ENCODE peak calls at places on chromosomes 3 and 15, in eight cellular contexts. D, K, J, N, W, O, F and X are unnamed samples.

GRCh38 chr3:176623751-176624150 is 573.5 kb downstream of the TBL1XR1 start:
- DNase-seq in D (no peak), K (no peak), J (no peak), N (no peak), W (no peak), O (no peak), F (no peak), X (no peak)

GRCh38 chr3:182618085-182618732 is 175.1 kb upstream of the ATP11B start:
- DNase-seq in D (no peak), K (no peak), J (peak), N (no peak), W (no peak), O (peak), F (no peak), X (peak)

GRCh38 chr15:39582286-39582976 is 1.6 kb downstream of the THBS1 start:
- DNase-seq in D (no peak), K (peak), J (no peak), N (peak), W (no peak), O (no peak), F (peak), X (peak)

GRCh38 chr3:54931182-54931581 is 3.3 kb upstream of the LRTM1 start:
- DNase-seq in D (no peak), K (no peak), J (no peak), N (no peak), W (no peak), O (no peak), F (no peak), X (no peak)

GRCh38 chr3:111035316-111035715 is 36.3 kb upstream of the NECTIN3 start:
- DNase-seq in D (no peak), K (no peak), J (no peak), N (no peak), W (no peak), O (no peak), F (no peak), X (no peak)

GRCh38 chr15:94174399-94174802 is 57.0 kb upstream of the MCTP2 start:
- DNase-seq in D (no peak), K (peak), J (no peak), N (no peak), W (peak), O (no peak), F (no peak), X (peak)

GRCh38 chr15:95563634-95564033 is 766.9 kb upstream of the NR2F2 start:
- DNase-seq in D (no peak), K (no peak), J (peak), N (no peak), W (no peak), O (no peak), F (no peak), X (no peak)

GRCh38 chr3:133942761-133943535 is 47.3 kb upstream of the RAB6B start:
- DNase-seq in D (no peak), K (no peak), J (no peak), N (peak), W (no peak), O (no peak), F (no peak), X (no peak)

GRCh38 chr3:100023595-100023994 is 90.7 kb downstream of the FILIP1L start:
- DNase-seq in D (no peak), K (no peak), J (no peak), N (no peak), W (no peak), O (no peak), F (no peak), X (no peak)

GRCh38 chr3:128991355-128991895 is 2.5 kb downstream of the CFAP92 start:
- DNase-seq in D (peak), K (no peak), J (no peak), N (no peak), W (peak), O (no peak), F (no peak), X (no peak)

GRCh38 chr3:24683511-24684384 is 189.1 kb upstream of the THRB start:
- DNase-seq in D (no peak), K (peak), J (peak), N (no peak), W (peak), O (peak), F (peak), X (peak)

GRCh38 chr3:174233511-174233910 is 625.6 kb upstream of the NAALADL2 start:
- DNase-seq in D (no peak), K (no peak), J (no peak), N (no peak), W (no peak), O (no peak), F (no peak), X (no peak)

GRCh38 chr15:19973718-19974117 is 567.9 kb downstream of the GOLGA6L6 start:
- DNase-seq in D (no peak), K (no peak), J (no peak), N (no peak), W (peak), O (no peak), F (no peak), X (no peak)

GRCh38 chr3:154954750-154955149 is 125.4 kb upstream of the MME start:
- DNase-seq in D (no peak), K (peak), J (no peak), N (no peak), W (no peak), O (peak), F (peak), X (peak)

GRCh38 chr3:71926242-71926560 is 141.3 kb upstream of the PROK2 start:
- DNase-seq in D (no peak), K (peak), J (no peak), N (peak), W (no peak), O (peak), F (no peak), X (peak)

GRCh38 chr15:67149859-67150824 is 84.7 kb downstream of the SMAD3 start:
- DNase-seq in D (no peak), K (peak), J (peak), N (peak), W (peak), O (peak), F (peak), X (peak)

GRCh38 chr15:52491460-52491859 is 37.2 kb downstream of the MYO5A start:
- DNase-seq in D (no peak), K (no peak), J (no peak), N (no peak), W (no peak), O (no peak), F (no peak), X (peak)

GRCh38 chr15:36501063-36501678 is 78.3 kb upstream of the CDIN1 start:
- DNase-seq in D (no peak), K (peak), J (no peak), N (peak), W (peak), O (peak), F (peak), X (peak)

GRCh38 chr3:68880632-68881031 is 51.7 kb downstream of the TAFA4 start:
- DNase-seq in D (no peak), K (no peak), J (no peak), N (peak), W (no peak), O (no peak), F (no peak), X (no peak)

GRCh38 chr3:194189243-194189791 is 53.4 kb downstream of the HES1 start:
- DNase-seq in D (no peak), K (no peak), J (no peak), N (no peak), W (no peak), O (no peak), F (no peak), X (peak)

GRCh38 chr15:28098766-28099554 is at the start of gene OCA2:
- DNase-seq in D (peak), K (peak), J (no peak), N (peak), W (peak), O (peak), F (peak), X (peak)

GRCh38 chr3:27253831-27254230 is 115.4 kb downstream of the NEK10 start:
- DNase-seq in D (peak), K (peak), J (peak), N (peak), W (peak), O (peak), F (peak), X (peak)

GRCh38 chr3:185934726-185935464 is 2.9 kb downstream of the TRA2B start:
- DNase-seq in D (no peak), K (peak), J (no peak), N (peak), W (no peak), O (no peak), F (no peak), X (no peak)

GRCh38 chr3:113035387-113035982 is 44.7 kb downstream of the GTPBP8 start:
- DNase-seq in D (no peak), K (peak), J (peak), N (peak), W (peak), O (peak), F (no peak), X (peak)

GRCh38 chr3:4740397-4741105 is 238.7 kb upstream of the BHLHE40 start:
- DNase-seq in D (no peak), K (no peak), J (no peak), N (no peak), W (no peak), O (no peak), F (no peak), X (peak)

GRCh38 chr15:82986442-82986780 is 401 bp downstream of the RAMAC start:
- DNase-seq in D (no peak), K (peak), J (no peak), N (no peak), W (no peak), O (no peak), F (no peak), X (peak)

GRCh38 chr3:114597012-114597411 is 303.2 kb downstream of the TIGIT start:
- DNase-seq in D (no peak), K (no peak), J (no peak), N (no peak), W (no peak), O (no peak), F (no peak), X (no peak)

GRCh38 chr3:16868513-16868912 is 16.2 kb upstream of the PLCL2 start:
- DNase-seq in D (no peak), K (no peak), J (no peak), N (no peak), W (no peak), O (no peak), F (no peak), X (no peak)

GRCh38 chr3:128493221-128494151 is 485 bp upstream of the GATA2 start:
- DNase-seq in D (no peak), K (no peak), J (no peak), N (peak), W (no peak), O (no peak), F (no peak), X (no peak)

GRCh38 chr15:101445562-101446526 is 43.7 kb downstream of the PCSK6 start:
- DNase-seq in D (no peak), K (peak), J (no peak), N (peak), W (peak), O (peak), F (no peak), X (peak)

GRCh38 chr3:165404357-165405042 is 208.3 kb upstream of the SLITRK3 start:
- DNase-seq in D (no peak), K (no peak), J (no peak), N (peak), W (no peak), O (peak), F (no peak), X (no peak)

GRCh38 chr3:52197499-52197841 is 490 bp upstream of the ALAS1 start:
- DNase-seq in D (no peak), K (no peak), J (no peak), N (no peak), W (no peak), O (no peak), F (no peak), X (no peak)

GRCh38 chr3:52195823-52196331 is 2.1 kb upstream of the ALAS1 start:
- DNase-seq in D (peak), K (peak), J (peak), N (no peak), W (peak), O (no peak), F (peak), X (peak)

GRCh38 chr3:52197842-52198625 is at the start of gene ALAS1:
- DNase-seq in D (peak), K (peak), J (peak), N (peak), W (peak), O (peak), F (peak), X (peak)

GRCh38 chr3:52195297-52195597 is 2.7 kb upstream of the ALAS1 start:
- DNase-seq in D (no peak), K (no peak), J (no peak), N (no peak), W (no peak), O (no peak), F (no peak), X (no peak)

DNA sequence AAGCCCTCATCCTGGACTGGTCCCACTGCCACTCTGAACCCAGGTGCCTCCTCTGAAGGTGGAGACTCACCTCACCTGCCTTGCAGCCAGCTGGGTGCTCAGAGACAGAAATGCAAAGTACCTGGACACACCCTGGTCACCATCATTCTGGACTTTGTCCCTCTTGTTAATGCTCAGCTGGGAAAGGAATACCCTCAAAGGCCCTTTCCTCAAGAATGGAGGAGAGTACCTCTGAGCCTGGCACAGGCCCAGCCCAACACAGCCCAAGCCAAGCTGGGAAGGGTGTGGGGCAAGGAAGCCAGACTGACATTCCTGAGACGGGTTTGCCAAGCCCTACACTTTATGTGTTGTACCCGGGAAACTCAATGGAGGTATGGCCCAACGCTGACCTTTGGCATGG is 983 bp upstream of the ALAS1 start:
- DNase-seq in D (peak), K (no peak), J (no peak), N (no peak), W (no peak), O (peak), F (no peak), X (no peak)
- H3K4me3 ChIP-seq in D (peak), K (no peak), J (no peak), N (no peak), W (no peak), O (no peak), F (no peak), X (no peak)

GRCh38 chr15:90043611-90044010 is 42.5 kb downstream of the ZNF710 start:
- DNase-seq in D (no peak), K (no peak), J (no peak), N (no peak), W (no peak), O (no peak), F (no peak), X (no peak)
- TF ChIP-seq CTCF in D (no peak), K (no peak), J (no peak), N (no peak), W (no peak), O (no peak), F (no peak), X (no peak)

DNA sequence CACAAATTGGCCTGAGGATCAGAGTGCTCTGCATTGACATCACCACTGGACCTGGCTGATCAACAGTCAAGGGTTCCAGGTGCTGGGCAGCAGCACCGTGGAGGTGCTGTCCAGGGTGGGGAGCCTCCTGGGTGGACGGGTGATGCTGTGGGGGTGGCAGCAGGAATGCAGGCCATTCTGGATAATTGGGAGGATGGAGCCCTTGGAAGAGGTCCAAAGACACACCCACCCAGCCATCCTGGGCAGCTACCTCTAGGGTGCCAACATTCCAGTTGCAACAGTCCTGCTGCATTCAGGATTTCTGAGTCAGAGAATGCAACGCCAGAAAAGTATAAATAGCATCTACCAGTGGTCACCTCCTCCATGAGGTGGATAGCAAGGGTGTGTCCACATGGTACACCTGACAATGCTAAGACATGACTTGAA is 26.8 kb downstream of the STARD5 start:
- DNase-seq in D (no peak), K (peak), J (peak), N (no peak), W (no peak), O (peak), F (no peak), X (peak)
- H3K4me3 ChIP-seq in D (peak), K (no peak), J (no peak), N (no peak), W (peak), O (no peak), F (no peak), X (no peak)

GRCh38 chr3:119550090-119550910 is 9.1 kb downstream of the CD80 start:
- DNase-seq in D (no peak), K (no peak), J (no peak), N (no peak), W (no peak), O (no peak), F (no peak), X (no peak)
- TF ChIP-seq CTCF in D (no peak), K (no peak), J (no peak), N (no peak), W (no peak), O (no peak), F (no peak), X (no peak)

GRCh38 chr3:141051641-141052569 is 758 bp downstream of the SPSB4 start:
- DNase-seq in D (no peak), K (peak), J (no peak), N (peak), W (no peak), O (peak), F (no peak), X (no peak)

GRCh38 chr3:141050576-141050912 is 603 bp upstream of the SPSB4 start:
- DNase-seq in D (no peak), K (no peak), J (no peak), N (peak), W (no peak), O (peak), F (no peak), X (no peak)

GRCh38 chr3:141055136-141055535 is 4.0 kb downstream of the SPSB4 start:
- DNase-seq in D (no peak), K (no peak), J (no peak), N (no peak), W (no peak), O (no peak), F (no peak), X (no peak)

GRCh38 chr3:141050913-141051632 is at the start of gene SPSB4:
- DNase-seq in D (peak), K (peak), J (no peak), N (peak), W (peak), O (peak), F (no peak), X (peak)

DNA sequence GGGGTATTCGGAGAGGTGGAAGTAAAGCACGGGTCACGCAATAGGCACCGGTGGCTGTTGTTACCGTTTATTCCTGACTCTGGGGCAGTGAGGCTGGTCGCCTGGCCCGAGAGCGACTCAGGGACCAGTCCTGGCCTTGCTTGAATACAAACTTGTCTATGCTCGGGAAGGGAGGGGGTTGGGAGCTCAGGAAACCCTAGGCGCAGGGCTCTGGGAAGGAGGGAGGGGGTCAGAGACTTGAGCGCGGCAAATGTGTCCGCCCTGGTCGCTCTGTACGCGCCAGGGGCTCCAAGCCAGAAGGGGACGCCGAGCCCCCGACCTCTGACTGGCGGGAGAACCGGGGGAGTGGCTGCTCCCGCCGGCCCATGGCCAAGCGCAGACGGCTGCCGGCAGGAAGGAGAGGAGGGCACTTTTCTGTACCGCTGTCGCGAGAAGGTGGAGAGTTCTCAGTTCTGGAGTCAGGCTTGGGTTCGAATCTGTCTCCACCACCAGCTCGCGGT is 1.5 kb downstream of the SPSB4 start:
- DNase-seq in D (no peak), K (no peak), J (no peak), N (peak), W (no peak), O (no peak), F (no peak), X (no peak)
- H3K4me3 ChIP-seq in D (peak), K (no peak), J (no peak), N (peak), W (no peak), O (peak), F (no peak), X (no peak)

GRCh38 chr3:123343296-123344174 is 105.4 kb downstream of the ADCY5 start:
- DNase-seq in D (no peak), K (no peak), J (no peak), N (peak), W (no peak), O (no peak), F (no peak), X (no peak)
- TF ChIP-seq CTCF in D (no peak), K (no peak), J (no peak), N (no peak), W (no peak), O (no peak), F (no peak), X (no peak)

GRCh38 chr3:9768376-9768775 is 1.4 kb downstream of the CAMK1 start:
- DNase-seq in D (no peak), K (no peak), J (no peak), N (no peak), W (no peak), O (no peak), F (no peak), X (no peak)
- H3K4me3 ChIP-seq in D (peak), K (no peak), J (no peak), N (no peak), W (peak), O (no peak), F (peak), X (no peak)

GRCh38 chr3:136249593-136250225 is 431 bp upstream of the PCCB start:
- DNase-seq in D (no peak), K (no peak), J (no peak), N (no peak), W (peak), O (no peak), F (no peak), X (no peak)

GRCh38 chr3:136250226-136250861 is at the start of gene PCCB:
- DNase-seq in D (peak), K (peak), J (peak), N (peak), W (peak), O (peak), F (peak), X (peak)

GRCh38 chr3:136251511-136251910 is 1.4 kb downstream of the PCCB start:
- DNase-seq in D (no peak), K (no peak), J (no peak), N (no peak), W (no peak), O (no peak), F (no peak), X (no peak)

GRCh38 chr3:136249091-136249490 is 1.0 kb upstream of the PCCB start:
- DNase-seq in D (no peak), K (no peak), J (peak), N (no peak), W (no peak), O (no peak), F (no peak), X (no peak)

DNA sequence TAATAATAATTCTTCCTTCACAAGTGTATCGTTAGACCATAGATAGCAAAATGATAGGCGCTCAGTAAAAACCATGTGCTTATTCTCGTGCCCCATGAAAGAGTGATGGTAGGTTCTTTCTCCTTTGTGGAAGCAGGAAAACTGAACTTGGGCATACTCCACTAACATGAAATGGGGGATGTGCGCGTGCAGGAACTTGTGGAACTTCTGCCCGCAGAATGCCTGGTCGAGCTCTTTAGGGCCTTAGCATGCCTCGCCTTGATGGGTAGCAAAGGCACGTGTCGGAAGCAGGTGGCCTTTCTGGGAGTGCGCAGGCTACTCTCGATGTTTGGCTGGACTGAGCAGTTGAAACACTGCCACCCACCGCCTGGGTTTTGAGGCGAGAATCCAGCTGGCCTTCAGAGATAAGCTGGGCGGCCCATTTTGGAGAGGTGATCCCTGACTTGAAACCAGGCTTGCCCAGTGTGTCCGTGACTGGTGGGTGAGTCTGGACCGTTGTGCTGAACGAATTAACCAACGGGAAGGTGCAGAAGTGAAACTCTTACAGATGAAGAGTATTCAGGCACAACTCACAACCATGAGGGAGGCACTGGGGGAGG is 821 bp downstream of the PCCB start:
- DNase-seq in D (peak), K (peak), J (no peak), N (peak), W (peak), O (peak), F (peak), X (peak)
- TF ChIP-seq CTCF in D (peak), K (peak), J (no peak), N (no peak), W (peak), O (no peak), F (peak), X (peak)

GRCh38 chr3:49900491-49901153 is 3.1 kb downstream of the MST1R start:
- DNase-seq in D (peak), K (peak), J (peak), N (no peak), W (no peak), O (peak), F (no peak), X (peak)
- H3K4me3 ChIP-seq in D (peak), K (no peak), J (peak), N (no peak), W (no peak), O (no peak), F (no peak), X (no peak)